ENCODE peak calls at places on chromosomes 7 and 10, in five cellular contexts. Q is dorsolateral prefrontal cortex, F is IMR-90, X is breast epithelium, P is lower lobe of right lung. B is an unnamed sample.
A peak's percentile ranks its signal among the peaks of the same experiment; 100 is the strongest.

GRCh38 chr7:151128144-151128543 is 39.4 kb downstream of the GBX1 start:
- DNase-seq in Q (no peak), F (no peak), X (no peak), P (no peak), B (no peak)

GRCh38 chr10:7378602-7379403 is 32.0 kb downstream of the SFMBT2 start:
- DNase-seq in Q (no peak), F (no peak), X (no peak), P (no peak), B (no peak)

GRCh38 chr7:35465791-35466336 is 212.0 kb upstream of the TBX20 start:
- DNase-seq in Q (no peak), F (no peak), X (no peak), P (peak; percentile 84), B (no peak)

GRCh38 chr7:138233189-138233588 is 156.9 kb downstream of the AKR1D1 start:
- DNase-seq in Q (no peak), F (no peak), X (no peak), P (no peak), B (no peak)

GRCh38 chr10:12768156-12768731 is 233.3 kb downstream of the CCDC3 start:
- DNase-seq in Q (no peak), F (peak; percentile 60), X (no peak), P (no peak), B (no peak)

GRCh38 chr7:27840314-27840713 is 100.4 kb downstream of the TAX1BP1 start:
- DNase-seq in Q (no peak), F (no peak), X (no peak), P (no peak), B (no peak)

GRCh38 chr7:29078286-29078685 is 68.1 kb downstream of the CPVL start:
- DNase-seq in Q (no peak), F (no peak), X (no peak), P (no peak), B (no peak)

GRCh38 chr10:91298224-91298862 is 77.9 kb downstream of the PCGF5 start:
- DNase-seq in Q (peak; percentile 63), F (peak; percentile 81), X (peak; percentile 80), P (peak; percentile 76), B (peak; percentile 74)

GRCh38 chr10:46092523-46093195 is 46.6 kb upstream of the MSMB start:
- DNase-seq in Q (no peak), F (no peak), X (no peak), P (no peak), B (no peak)

GRCh38 chr10:131933016-131933694 is 32.3 kb downstream of the PPP2R2D start:
- DNase-seq in Q (no peak), F (no peak), X (no peak), P (no peak), B (no peak)

GRCh38 chr10:59678884-59679301 is 30.8 kb downstream of the SLC16A9 start:
- DNase-seq in Q (no peak), F (no peak), X (no peak), P (no peak), B (peak; percentile 15)

GRCh38 chr7:92205987-92206386 is 27.0 kb upstream of the LRRD1 start:
- DNase-seq in Q (no peak), F (no peak), X (no peak), P (no peak), B (no peak)

GRCh38 chr10:112793197-112793921 is 156.7 kb upstream of the TCF7L2 start:
- DNase-seq in Q (no peak), F (peak; percentile 58), X (no peak), P (no peak), B (peak; percentile 16)

DNA sequence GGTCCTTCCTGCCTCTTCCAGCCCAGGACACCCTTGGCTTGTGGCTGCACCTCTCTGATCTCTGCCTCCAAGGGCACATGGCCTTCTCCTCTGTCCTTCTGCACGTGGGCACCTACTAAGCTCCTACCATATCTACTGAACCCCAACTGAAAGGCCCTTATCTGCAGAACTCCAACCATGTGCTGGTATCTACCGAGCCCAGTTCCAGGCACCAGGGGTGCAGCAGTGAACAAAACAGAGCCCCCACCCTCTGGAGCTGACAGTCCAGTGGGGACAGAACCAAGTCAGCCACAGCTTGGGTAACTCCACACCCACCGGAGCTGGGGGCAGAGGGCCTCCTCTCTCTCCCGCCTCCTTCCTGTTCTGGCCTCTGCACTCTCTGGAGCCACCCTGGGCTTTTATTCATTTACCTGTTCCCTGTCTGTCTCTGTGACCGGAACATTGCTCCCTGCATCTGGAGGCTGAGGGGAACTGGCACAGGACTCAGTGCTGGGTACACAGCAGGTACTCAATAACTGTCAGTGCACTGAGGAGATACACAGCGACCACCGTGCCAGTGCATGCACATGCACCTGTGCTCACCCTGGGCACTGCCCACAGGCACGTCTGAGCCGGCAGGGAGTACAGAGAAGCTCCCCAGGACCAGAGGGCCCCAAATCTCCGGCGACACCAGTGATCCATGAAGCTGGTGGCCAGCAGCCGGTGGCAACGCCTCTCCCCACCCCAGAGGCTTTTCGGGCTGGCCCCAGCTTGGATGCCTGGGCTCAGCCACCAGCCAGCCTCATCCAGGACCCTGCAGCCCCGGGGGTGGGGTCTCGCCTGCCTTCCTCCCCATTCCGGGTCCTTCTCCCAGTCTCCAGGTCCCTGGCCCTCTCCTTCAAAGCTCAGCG is 2.0 kb downstream of the MICALL2 start:
- DNase-seq in Q (no peak), F (no peak), X (no peak), P (no peak), B (no peak)
- H3K4me3 ChIP-seq in Q (peak overlapping the region; percentile 78), F (peak overlapping the region; percentile 79), X (peak overlapping the region; percentile 81), P (peak overlapping the region; percentile 88), B (peak overlapping the region; percentile 92)

GRCh38 chr7:66140924-66141323 is 26.3 kb downstream of the CRCP start:
- DNase-seq in Q (peak; percentile 64), F (peak; percentile 84), X (peak; percentile 65), P (peak; percentile 71), B (peak; percentile 85)
- TF ChIP-seq CTCF in Q (peak; percentile 51), F (peak; percentile 79), X (peak; percentile 12), P (peak; percentile 64), B (peak; percentile 80)

GRCh38 chr7:8442295-8442813 is 8.9 kb downstream of the NXPH1 start:
- DNase-seq in Q (no peak), F (no peak), X (no peak), P (no peak), B (no peak)
- H3K4me3 ChIP-seq in Q (peak overlapping the region; percentile 42), F (no peak overlapping the region), X (peak overlapping the region; percentile 28), P (no peak overlapping the region), B (no peak overlapping the region)

GRCh38 chr10:76278811-76279460 is 847.5 kb downstream of the LRMDA start:
- DNase-seq in Q (no peak), F (no peak), X (no peak), P (no peak), B (no peak)

GRCh38 chr10:76282122-76283030 is 851.0 kb downstream of the LRMDA start:
- DNase-seq in Q (no peak), F (peak; percentile 69), X (no peak), P (no peak), B (peak; percentile 28)

GRCh38 chr10:76284351-76284750 is 852.9 kb downstream of the LRMDA start:
- DNase-seq in Q (no peak), F (no peak), X (no peak), P (no peak), B (no peak)

GRCh38 chr10:76285012-76285411 is 853.6 kb downstream of the LRMDA start:
- DNase-seq in Q (no peak), F (peak; percentile 88), X (no peak), P (no peak), B (peak; percentile 91)

DNA sequence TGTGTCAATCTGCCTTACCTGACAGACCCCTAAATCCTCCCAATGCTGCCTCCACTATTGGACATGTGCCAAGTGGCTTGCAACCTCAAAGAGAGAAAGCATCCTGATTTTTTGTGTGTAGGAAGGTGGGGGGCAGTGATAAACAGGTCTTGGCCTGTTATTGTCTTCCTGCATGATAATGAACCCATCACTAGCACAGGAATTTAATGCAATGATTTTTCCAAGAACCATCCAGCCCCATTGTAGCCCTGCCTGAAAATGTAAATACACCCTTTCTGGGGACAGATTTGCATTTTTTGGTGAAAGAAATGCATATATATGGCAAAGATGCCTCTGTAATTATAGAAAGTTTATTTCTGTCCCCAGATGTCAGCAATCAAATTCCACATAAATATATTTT is 850.3 kb downstream of the LRMDA start:
- DNase-seq in Q (no peak), F (no peak), X (no peak), P (no peak), B (no peak)
- TF ChIP-seq CTCF in Q (no peak), F (no peak), X (no peak), P (no peak), B (no peak)

GRCh38 chr7:1455241-1455939 is 3.9 kb downstream of the MICALL2 start:
- DNase-seq in Q (no peak), F (no peak), X (peak; percentile 88), P (peak; percentile 90), B (no peak)
- H3K4me3 ChIP-seq in Q (no peak overlapping the region), F (no peak overlapping the region), X (peak overlapping the region; percentile 65), P (peak overlapping the region; percentile 48), B (no peak overlapping the region)

DNA sequence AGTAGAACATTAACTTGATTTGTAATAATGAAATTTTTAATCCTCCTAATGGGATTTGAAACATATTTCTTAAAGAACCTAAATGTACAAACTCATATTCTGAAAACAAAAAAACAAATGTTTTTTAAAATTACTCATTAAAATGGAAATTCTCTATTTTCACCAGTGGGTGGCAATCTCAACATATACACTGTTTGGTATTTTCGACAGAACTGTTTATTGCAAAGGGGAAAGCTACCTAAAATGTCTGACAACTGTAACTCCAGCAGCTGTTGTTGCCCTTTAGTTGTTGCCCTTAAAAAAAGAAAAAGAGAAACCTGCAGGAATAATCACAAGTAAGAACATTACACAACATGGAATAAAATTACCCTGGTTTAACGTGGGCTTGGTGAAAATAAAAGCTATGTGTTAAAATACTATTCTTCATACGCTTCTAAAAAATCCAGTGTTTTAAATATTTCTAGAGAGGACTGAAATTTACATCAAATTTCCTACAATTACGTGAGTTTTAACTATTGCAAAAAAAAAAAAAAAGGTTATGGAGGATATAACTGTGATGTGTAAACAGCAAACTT is 54.5 kb downstream of the COL1A2 start:
- DNase-seq in Q (no peak), F (peak; percentile 55), X (no peak), P (no peak), B (peak; percentile 54)
- TF ChIP-seq CTCF in Q (peak; percentile 75), F (peak; percentile 76), X (peak; percentile 36), P (peak; percentile 50), B (peak; percentile 75)

B was measured in AG10803.